ENCODE peak calls at places on chromosomes 7 and 10, in six cellular contexts. U is heart left ventricle, D is NCI-H2107, W is mesenchymal stem cell, N is cardiac muscle cell, Y is T-helper 2 cell. A is an unnamed sample.

GRCh38 chr7:3033136-3033535 is 10.5 kb downstream of the CARD11 start:
- DNase-seq in U (no peak), D (no peak), W (no peak), N (no peak), Y (no peak), A (no peak)

GRCh38 chr7:155738652-155739537 is 73.4 kb downstream of the SHH start:
- DNase-seq in U (peak; percentile 57), D (peak; percentile 22), W (peak; percentile 74), N (peak; percentile 83), Y (peak; percentile 37), A (peak; percentile 56)

GRCh38 chr10:73359492-73359891 is 828 bp upstream of the CFAP70 start:
- DNase-seq in U (no peak), D (no peak), W (no peak), N (no peak), Y (no peak), A (no peak)

GRCh38 chr7:42445691-42446090 is 208.7 kb upstream of the GLI3 start:
- DNase-seq in U (no peak), D (no peak), W (peak; percentile 12), N (peak; percentile 28), Y (no peak), A (no peak)

GRCh38 chr10:33653584-33654367 is 319.3 kb upstream of the NRP1 start:
- DNase-seq in U (no peak), D (no peak), W (no peak), N (peak; percentile 88), Y (no peak), A (no peak)

GRCh38 chr7:27170936-27171635 is 3.0 kb downstream of the HOXA10 start:
- DNase-seq in U (no peak), D (no peak), W (peak; percentile 52), N (no peak), Y (no peak), A (no peak)

GRCh38 chr7:14021069-14021468 is 31.6 kb upstream of the ETV1 start:
- DNase-seq in U (no peak), D (no peak), W (peak; percentile 20), N (peak; percentile 59), Y (no peak), A (no peak)

GRCh38 chr7:80659120-80660055 is 20.9 kb downstream of the CD36 start:
- DNase-seq in U (no peak), D (no peak), W (peak; percentile 38), N (peak; percentile 53), Y (no peak), A (no peak)

GRCh38 chr7:40921589-40922315 is 781.1 kb downstream of the INHBA start:
- DNase-seq in U (no peak), D (no peak), W (no peak), N (no peak), Y (no peak), A (no peak)